ENCODE peak calls at places on chromosomes 1 and 21, in four cellular contexts. U, A, V and J are unnamed samples.

GRCh38 chr1:31761883-31762282 is 2.3 kb downstream of the ADGRB2 start:
- DNase-seq in U (no peak), A (peak; percentile 50), V (peak; percentile 21), J (peak; percentile 70)

GRCh38 chr1:54645806-54646676 is 4.5 kb downstream of the MROH7 start:
- DNase-seq in U (no peak), A (peak; percentile 15), V (no peak), J (no peak)

GRCh38 chr1:205582471-205583291 is 49.1 kb downstream of the ELK4 start:
- DNase-seq in U (peak; percentile 35), A (no peak), V (no peak), J (no peak)

GRCh38 chr1:95012389-95012788 is 60.4 kb downstream of the ALG14 start:
- DNase-seq in U (no peak), A (peak; percentile 83), V (peak; percentile 90), J (peak; percentile 90)

GRCh38 chr1:204435246-204435885 is 23.7 kb upstream of the PPP1R15B start:
- DNase-seq in U (no peak), A (peak; percentile 79), V (no peak), J (peak; percentile 91)

GRCh38 chr1:18631496-18632217 is 1.0 kb downstream of the PAX7 start:
- DNase-seq in U (no peak), A (no peak), V (no peak), J (no peak)

GRCh38 chr1:43774359-43774758 is 67.0 kb downstream of the ST3GAL3 start:
- DNase-seq in U (no peak), A (peak; percentile 84), V (peak; percentile 36), J (peak; percentile 60)

GRCh38 chr1:194300340-194300739 is 1113.9 kb upstream of the B3GALT2 start:
- DNase-seq in U (no peak), A (no peak), V (no peak), J (no peak)

GRCh38 chr1:36924282-36924791 is 110.0 kb downstream of the GRIK3 start:
- DNase-seq in U (peak; percentile 45), A (peak; percentile 15), V (no peak), J (peak; percentile 16)

GRCh38 chr1:231044588-231044987 is 4.5 kb upstream of the FAM89A start:
- DNase-seq in U (no peak), A (no peak), V (no peak), J (no peak)

GRCh38 chr1:200075938-200076546 is 48.5 kb downstream of the NR5A2 start:
- DNase-seq in U (no peak), A (peak; percentile 96), V (peak; percentile 30), J (peak; percentile 65)

GRCh38 chr1:149936076-149936991 is at the start of gene MTMR11:
- DNase-seq in U (no peak), A (peak; percentile 46), V (no peak), J (peak; percentile 34)

GRCh38 chr1:175343945-175344344 is 151.4 kb upstream of the KIAA0040 start:
- DNase-seq in U (no peak), A (no peak), V (no peak), J (no peak)

GRCh38 chr1:175341631-175342429 is 149.3 kb upstream of the KIAA0040 start:
- DNase-seq in U (no peak), A (no peak), V (no peak), J (no peak)

GRCh38 chr1:175338447-175339135 is 146.0 kb upstream of the KIAA0040 start:
- DNase-seq in U (peak; percentile 71), A (no peak), V (no peak), J (no peak)
- TF ChIP-seq CTCF in U (peak; percentile 74), A (no peak), V (peak; percentile 28), J (peak; percentile 43)

DNA sequence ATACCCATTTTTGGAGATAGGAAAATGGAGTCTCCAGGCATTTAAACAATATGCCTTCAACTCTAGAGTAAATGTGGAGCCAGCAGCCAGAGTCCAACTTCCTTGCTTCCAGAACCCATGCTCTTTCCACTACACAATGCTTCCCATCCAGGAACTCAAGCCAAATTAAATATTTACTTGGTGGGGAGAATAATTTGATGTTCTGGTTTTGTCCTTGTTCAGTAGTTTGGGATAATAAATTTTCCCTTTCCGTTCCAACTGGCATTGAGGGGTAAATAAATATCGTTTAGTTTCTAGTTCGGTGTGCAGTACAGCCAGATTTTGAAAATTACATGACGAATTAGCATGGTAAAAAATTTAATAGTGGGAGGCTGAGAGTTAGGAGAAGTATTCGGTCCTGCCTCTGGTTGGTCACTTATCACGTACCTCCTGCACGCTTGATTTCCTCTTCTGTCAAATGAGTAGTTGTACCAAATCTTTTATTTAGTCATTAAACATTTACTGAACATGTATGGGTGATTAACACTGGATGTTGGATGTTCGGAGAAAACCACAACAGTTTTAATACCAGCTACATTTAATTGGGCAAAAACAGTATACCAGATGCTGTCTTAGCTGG is 66.4 kb downstream of the CACHD1 start:
- DNase-seq in U (no peak), A (no peak), V (no peak), J (no peak)
- H3K4me3 ChIP-seq in U (no peak overlapping the region), A (no peak overlapping the region), V (no peak overlapping the region), J (no peak overlapping the region)

GRCh38 chr1:85240174-85240601 is 19.3 kb downstream of the C1orf52 start:
- DNase-seq in U (peak; percentile 41), A (peak; percentile 29), V (no peak), J (peak; percentile 72)
- TF ChIP-seq CTCF in U (peak; percentile 12), A (peak; percentile 1), V (no peak), J (peak; percentile 32)

GRCh38 chr1:39408641-39409054 is 82.8 kb upstream of the BMP8A start:
- DNase-seq in U (peak; percentile 91), A (peak; percentile 94), V (peak; percentile 87), J (peak; percentile 96)

GRCh38 chr1:39407496-39407888 is 83.9 kb upstream of the BMP8A start:
- DNase-seq in U (no peak), A (no peak), V (no peak), J (no peak)

GRCh38 chr1:39405358-39405757 is 86.1 kb upstream of the BMP8A start:
- DNase-seq in U (no peak), A (no peak), V (no peak), J (no peak)

GRCh38 chr1:39407889-39408640 is 83.4 kb upstream of the BMP8A start:
- DNase-seq in U (no peak), A (peak; percentile 15), V (no peak), J (no peak)

DNA sequence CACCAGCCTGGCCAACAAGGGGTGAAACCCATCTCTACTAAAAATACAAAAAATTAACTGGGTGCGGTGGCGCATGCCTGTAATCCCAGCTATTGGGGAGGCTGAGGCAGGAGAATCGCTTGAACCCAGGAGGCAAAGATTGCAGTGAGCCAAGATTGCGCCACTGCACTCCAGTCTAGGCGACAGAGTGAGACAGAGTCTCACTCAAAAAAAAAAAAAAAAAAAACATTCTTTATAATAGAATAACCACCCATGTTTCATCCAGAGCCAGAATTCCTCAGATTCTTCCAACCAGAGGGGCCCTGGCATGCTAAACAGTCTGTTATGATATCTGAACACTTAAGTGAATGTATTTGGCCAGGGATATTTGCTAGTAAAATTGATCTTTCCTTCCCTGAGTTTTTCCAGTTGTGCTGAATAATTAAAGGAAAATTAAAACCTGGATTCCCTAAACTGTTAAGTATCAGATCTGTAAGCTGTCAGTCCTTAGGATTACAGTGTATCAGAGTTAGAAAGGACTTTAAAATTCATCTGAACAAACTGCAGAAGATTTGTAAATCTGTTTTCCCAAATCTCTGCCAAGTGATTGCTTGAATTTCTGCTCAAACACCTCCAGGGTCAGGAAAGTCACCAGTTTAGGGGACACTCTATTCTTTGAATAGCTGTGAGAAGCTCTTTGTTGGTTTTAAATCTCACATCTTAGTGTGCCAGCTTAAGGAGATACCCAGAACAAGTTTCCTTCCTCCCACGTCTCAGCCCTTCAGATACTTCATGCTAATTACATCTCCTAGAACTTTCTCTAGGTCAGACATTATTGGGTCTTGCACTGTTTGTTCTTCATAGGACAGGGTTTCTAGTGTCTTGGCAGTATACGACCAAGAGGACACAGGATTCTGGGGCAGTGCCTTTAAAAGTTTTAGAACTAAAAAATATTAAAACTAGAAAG is 84.6 kb upstream of the BMP8A start:
- DNase-seq in U (no peak), A (peak; percentile 79), V (no peak), J (peak; percentile 60)
- H3K4me3 ChIP-seq in U (no peak overlapping the region), A (no peak overlapping the region), V (no peak overlapping the region), J (no peak overlapping the region)

DNA sequence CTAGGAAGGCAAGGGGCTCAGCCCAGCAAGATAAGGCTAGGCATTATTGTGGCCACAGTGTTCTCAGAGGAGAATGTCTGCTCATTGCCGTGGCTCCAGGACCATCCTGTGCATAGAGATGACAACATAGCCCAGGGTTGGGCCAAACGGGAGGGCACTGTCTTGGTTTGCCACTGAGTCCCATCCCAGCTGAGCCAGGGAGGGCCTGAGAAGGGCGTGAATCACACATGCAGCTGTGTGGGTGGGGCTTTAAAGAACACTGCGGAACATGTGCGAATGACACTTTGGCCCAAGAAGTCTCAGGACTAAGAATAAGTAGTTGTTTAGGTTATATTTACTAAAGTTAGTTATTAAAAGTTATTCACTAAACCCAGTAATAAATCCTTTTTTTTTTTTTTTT is 18.5 kb downstream of the CHAF1B start:
- DNase-seq in U (no peak), A (no peak), V (no peak), J (no peak)
- TF ChIP-seq CTCF in U (no peak), A (no peak), V (no peak), J (no peak)

GRCh38 chr1:93526431-93526830 is 78.5 kb downstream of the FNBP1L start:
- DNase-seq in U (no peak), A (no peak), V (no peak), J (no peak)

GRCh38 chr1:93531193-93531592 is 83.3 kb downstream of the FNBP1L start:
- DNase-seq in U (no peak), A (no peak), V (no peak), J (no peak)

GRCh38 chr1:93532780-93533378 is 85.0 kb downstream of the FNBP1L start:
- DNase-seq in U (no peak), A (no peak), V (no peak), J (no peak)

GRCh38 chr1:93525431-93525830 is 77.5 kb downstream of the FNBP1L start:
- DNase-seq in U (no peak), A (no peak), V (no peak), J (no peak)

GRCh38 chr1:93528416-93528815 is 80.5 kb downstream of the FNBP1L start:
- DNase-seq in U (no peak), A (no peak), V (no peak), J (no peak)
- H3K4me3 ChIP-seq in U (no peak overlapping the region), A (no peak overlapping the region), V (no peak overlapping the region), J (no peak overlapping the region)

GRCh38 chr1:173869108-173869359 is 854 bp downstream of the ZBTB37 start:
- DNase-seq in U (no peak), A (no peak), V (no peak), J (no peak)

GRCh38 chr1:173867753-173868265 is at the start of gene GAS5:
- DNase-seq in U (peak; percentile 100), A (peak; percentile 100), V (peak; percentile 99), J (peak; percentile 100)

GRCh38 chr1:173867141-173867752 is 542 bp downstream of the GAS5 start:
- DNase-seq in U (no peak), A (no peak), V (no peak), J (no peak)

GRCh38 chr1:173870252-173871075 is 2.3 kb downstream of the ZBTB37 start:
- DNase-seq in U (peak; percentile 91), A (no peak), V (no peak), J (no peak)

GRCh38 chr1:173868266-173869107 is at the start of gene ZBTB37:
- DNase-seq in U (peak; percentile 97), A (no peak), V (no peak), J (peak; percentile 77)
- TF ChIP-seq CTCF in U (no peak), A (no peak), V (no peak), J (no peak)